ENCODE peak calls at places on chromosome 13, in nine cellular contexts. D, N, Y, V, C, X, J, H and O are unnamed samples. For H4K20me1, the result is how much of the 10 kb centered on the place peaks cover.

GRCh38 chr13:37747071-37747612 is 122.4 kb downstream of the TRPC4 start:
- DNase-seq in D (peak), N (peak), Y (peak), V (peak), C (no peak), X (no peak), J (no peak), H (peak), O (no peak)

GRCh38 chr13:93771782-93772181 is 545.2 kb downstream of the GPC6 start:
- DNase-seq in D (no peak), N (peak), Y (peak), V (peak), C (no peak), X (no peak), J (no peak), H (no peak), O (no peak)

GRCh38 chr13:45108716-45109706 is 11.3 kb upstream of the GTF2F2 start:
- DNase-seq in D (peak), N (peak), Y (peak), V (no peak), C (peak), X (no peak), J (no peak), H (no peak), O (no peak)

GRCh38 chr13:20118268-20119140 is 42.3 kb downstream of the GJA3 start:
- DNase-seq in D (peak), N (peak), Y (no peak), V (peak), C (peak), X (no peak), J (no peak), H (peak), O (peak)

GRCh38 chr13:89204435-89204834 is 1533.3 kb downstream of the SLITRK5 start:
- DNase-seq in D (no peak), N (no peak), Y (no peak), V (no peak), C (no peak), X (no peak), J (no peak), H (no peak), O (no peak)

GRCh38 chr13:28531195-28531955 is 36.4 kb upstream of the FLT1 start:
- DNase-seq in D (peak), N (peak), Y (peak), V (peak), C (no peak), X (no peak), J (no peak), H (no peak), O (peak)

GRCh38 chr13:43303040-43303729 is 279.8 kb downstream of the DNAJC15 start:
- DNase-seq in D (peak), N (peak), Y (peak), V (peak), C (no peak), X (peak), J (peak), H (peak), O (peak)

GRCh38 chr13:94079876-94080275 is 399.6 kb downstream of the DCT start:
- DNase-seq in D (no peak), N (peak), Y (peak), V (no peak), C (no peak), X (no peak), J (no peak), H (no peak), O (no peak)

GRCh38 chr13:51148952-51149573 is 38.0 kb upstream of the C13orf42 start:
- DNase-seq in D (peak), N (peak), Y (peak), V (peak), C (peak), X (no peak), J (peak), H (peak), O (peak)

GRCh38 chr13:95641291-95641811 is 3.2 kb downstream of the DZIP1 start:
- DNase-seq in D (peak), N (no peak), Y (peak), V (no peak), C (no peak), X (no peak), J (no peak), H (no peak), O (peak)

GRCh38 chr13:53758946-53759345 is 730.3 kb downstream of the OLFM4 start:
- DNase-seq in D (no peak), N (no peak), Y (no peak), V (no peak), C (no peak), X (no peak), J (no peak), H (no peak), O (no peak)

GRCh38 chr13:98462946-98463345 is 114.0 kb downstream of the STK24 start:
- DNase-seq in D (no peak), N (no peak), Y (no peak), V (no peak), C (no peak), X (no peak), J (no peak), H (no peak), O (no peak)

GRCh38 chr13:93965587-93965986 is 513.9 kb downstream of the DCT start:
- DNase-seq in D (no peak), N (no peak), Y (no peak), V (no peak), C (no peak), X (no peak), J (no peak), H (no peak), O (no peak)

GRCh38 chr13:43946281-43946680 is 66.6 kb downstream of the LACC1 start:
- DNase-seq in D (no peak), N (no peak), Y (no peak), V (no peak), C (no peak), X (no peak), J (no peak), H (no peak), O (no peak)

GRCh38 chr13:93080587-93080986 is 146.0 kb upstream of the GPC6 start:
- DNase-seq in D (no peak), N (peak), Y (peak), V (peak), C (no peak), X (no peak), J (no peak), H (no peak), O (no peak)

GRCh38 chr13:70817571-70817970 is 709.3 kb upstream of the KLHL1 start:
- DNase-seq in D (no peak), N (peak), Y (peak), V (peak), C (no peak), X (no peak), J (no peak), H (no peak), O (no peak)

GRCh38 chr13:80873589-80873988 is 532.7 kb upstream of the SPRY2 start:
- DNase-seq in D (no peak), N (no peak), Y (no peak), V (peak), C (no peak), X (peak), J (no peak), H (no peak), O (no peak)

GRCh38 chr13:97268772-97269171 is 46.6 kb downstream of the MBNL2 start:
- DNase-seq in D (no peak), N (no peak), Y (no peak), V (no peak), C (no peak), X (no peak), J (no peak), H (no peak), O (no peak)

GRCh38 chr13:25840261-25840660 is 211.6 kb downstream of the SHISA2 start:
- DNase-seq in D (no peak), N (no peak), Y (no peak), V (peak), C (no peak), X (no peak), J (no peak), H (no peak), O (no peak)

GRCh38 chr13:95929430-95929829 is 123.8 kb downstream of the UGGT2 start:
- DNase-seq in D (no peak), N (no peak), Y (no peak), V (no peak), C (no peak), X (no peak), J (no peak), H (no peak), O (no peak)

GRCh38 chr13:33838567-33839131 is 20.7 kb downstream of the RFC3 start:
- DNase-seq in D (no peak), N (peak), Y (peak), V (no peak), C (no peak), X (no peak), J (no peak), H (no peak), O (no peak)

GRCh38 chr13:98674968-98675528 is 77.4 kb downstream of the SLC15A1 start:
- DNase-seq in D (no peak), N (no peak), Y (no peak), V (no peak), C (no peak), X (no peak), J (no peak), H (no peak), O (peak)

GRCh38 chr13:22801402-22802003 is 379.3 kb upstream of the SGCG start:
- DNase-seq in D (peak), N (peak), Y (peak), V (no peak), C (peak), X (no peak), J (peak), H (no peak), O (peak)

GRCh38 chr13:101522607-101523006 is 70.1 kb downstream of the ITGBL1 start:
- DNase-seq in D (no peak), N (no peak), Y (no peak), V (no peak), C (no peak), X (no peak), J (no peak), H (no peak), O (no peak)

GRCh38 chr13:41216160-41216559 is 21.8 kb upstream of the KBTBD7 start:
- DNase-seq in D (no peak), N (peak), Y (peak), V (peak), C (no peak), X (no peak), J (no peak), H (no peak), O (no peak)

GRCh38 chr13:80707000-80707983 is 366.4 kb upstream of the SPRY2 start:
- DNase-seq in D (no peak), N (no peak), Y (no peak), V (no peak), C (no peak), X (no peak), J (no peak), H (no peak), O (no peak)

GRCh38 chr13:99281811-99282263 is 23.7 kb upstream of the GPR18 start:
- DNase-seq in D (no peak), N (no peak), Y (no peak), V (no peak), C (no peak), X (no peak), J (no peak), H (no peak), O (no peak)

GRCh38 chr13:39350461-39350881 is 252.5 kb downstream of the LHFPL6 start:
- DNase-seq in D (no peak), N (no peak), Y (no peak), V (no peak), C (no peak), X (no peak), J (no peak), H (no peak), O (peak)

GRCh38 chr13:74871671-74872070 is 610.3 kb downstream of the TBC1D4 start:
- DNase-seq in D (no peak), N (no peak), Y (no peak), V (peak), C (no peak), X (no peak), J (no peak), H (no peak), O (no peak)

GRCh38 chr13:101579291-101579802 is 126.9 kb downstream of the ITGBL1 start:
- DNase-seq in D (peak), N (peak), Y (peak), V (peak), C (no peak), X (no peak), J (no peak), H (no peak), O (no peak)

GRCh38 chr13:82374719-82375118 is 1507.6 kb downstream of the SLITRK1 start:
- DNase-seq in D (no peak), N (no peak), Y (no peak), V (no peak), C (no peak), X (no peak), J (no peak), H (no peak), O (no peak)

GRCh38 chr13:82364525-82364924 is 1517.7 kb downstream of the SLITRK1 start:
- DNase-seq in D (no peak), N (no peak), Y (no peak), V (no peak), C (no peak), X (no peak), J (no peak), H (no peak), O (no peak)

DNA sequence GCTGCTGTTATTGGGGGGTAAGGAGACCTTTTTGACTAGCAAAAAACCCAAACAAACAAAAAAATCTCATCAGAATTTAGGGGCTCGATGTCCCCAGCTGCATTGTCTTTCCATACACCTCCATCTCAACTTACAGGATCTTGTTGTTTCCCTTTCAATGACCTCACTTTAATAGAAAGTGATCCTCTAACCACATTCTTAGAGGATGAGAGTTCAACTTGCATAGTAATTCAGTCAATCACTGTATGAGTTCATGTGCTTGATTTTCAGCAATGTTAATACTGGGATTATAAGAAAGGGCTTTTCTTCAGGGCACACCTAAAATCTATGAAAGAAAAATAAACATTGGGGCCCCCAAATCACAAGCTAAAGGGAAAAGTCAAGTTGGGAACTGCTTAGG is 1512.0 kb downstream of the SLITRK1 start:
- DNase-seq in D (no peak), N (peak), Y (no peak), V (peak), C (no peak), X (no peak), J (no peak), H (no peak), O (no peak)
- H3K27ac ChIP-seq in D (no peak), N (no peak), Y (no peak), V (no peak), C (no peak), X (no peak), J (no peak), H (no peak), O (no peak)

GRCh38 chr13:114122591-114123211 is 9.7 kb downstream of the RASA3 start:
- DNase-seq in D (no peak), N (no peak), Y (no peak), V (no peak), C (no peak), X (no peak), J (no peak), H (no peak), O (no peak)
- H4K20me1 ChIP-seq in D (under half), N (under half), Y (under half), V (under half), C (under half), X (under half), J (under half), H (under half), O (under half)

GRCh38 chr13:66926851-66927524 is 303.1 kb downstream of the PCDH9 start:
- DNase-seq in D (no peak), N (no peak), Y (peak), V (no peak), C (no peak), X (no peak), J (no peak), H (no peak), O (no peak)
- TF ChIP-seq CTCF in D (no peak), N (no peak), Y (no peak), V (no peak), C (no peak), X (no peak), J (no peak), H (no peak), O (no peak)

GRCh38 chr13:76994281-76994680 is 2.4 kb downstream of the CLN5 start:
- DNase-seq in D (no peak), N (no peak), Y (no peak), V (peak), C (no peak), X (no peak), J (no peak), H (no peak), O (no peak)
- H3K27ac ChIP-seq in D (no peak), N (no peak), Y (no peak), V (no peak), C (no peak), X (no peak), J (no peak), H (no peak), O (no peak)

DNA sequence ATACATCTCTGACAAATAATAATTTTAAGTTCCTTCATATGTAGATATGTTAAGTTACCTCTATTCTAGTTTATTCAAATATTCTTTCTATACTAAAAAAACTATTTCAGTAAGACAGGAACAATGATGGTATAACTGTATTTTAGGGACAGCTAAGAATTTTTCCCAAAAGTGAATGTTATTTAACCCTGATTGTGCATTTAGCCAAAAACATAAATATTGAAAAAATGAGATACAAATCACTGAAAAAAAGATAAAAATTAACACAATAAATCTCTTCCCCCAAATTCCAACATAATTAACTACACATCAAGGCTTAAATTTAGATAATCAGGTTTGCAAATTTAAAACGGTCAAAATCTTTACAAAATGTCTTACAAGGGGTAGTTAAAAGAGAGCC is 58.1 kb downstream of the KCNRG start:
- DNase-seq in D (no peak), N (peak), Y (no peak), V (no peak), C (no peak), X (no peak), J (no peak), H (no peak), O (no peak)
- H4K20me1 ChIP-seq in D (under half), N (under half), Y (under half), V (under half), C (under half), X (under half), J (half or more), H (under half), O (under half)

GRCh38 chr13:84983321-84983720 is 815.9 kb downstream of the SLITRK6 start:
- DNase-seq in D (no peak), N (no peak), Y (no peak), V (no peak), C (no peak), X (no peak), J (no peak), H (no peak), O (no peak)
- TF ChIP-seq CTCF in D (no peak), N (no peak), Y (no peak), V (peak), C (no peak), X (no peak), J (peak), H (no peak), O (peak)

GRCh38 chr13:72652681-72653080 is 74.7 kb downstream of the MZT1 start:
- DNase-seq in D (no peak), N (no peak), Y (no peak), V (peak), C (no peak), X (no peak), J (no peak), H (no peak), O (no peak)
- H3K27ac ChIP-seq in D (no peak), N (no peak), Y (no peak), V (no peak), C (no peak), X (no peak), J (no peak), H (no peak), O (no peak)

DNA sequence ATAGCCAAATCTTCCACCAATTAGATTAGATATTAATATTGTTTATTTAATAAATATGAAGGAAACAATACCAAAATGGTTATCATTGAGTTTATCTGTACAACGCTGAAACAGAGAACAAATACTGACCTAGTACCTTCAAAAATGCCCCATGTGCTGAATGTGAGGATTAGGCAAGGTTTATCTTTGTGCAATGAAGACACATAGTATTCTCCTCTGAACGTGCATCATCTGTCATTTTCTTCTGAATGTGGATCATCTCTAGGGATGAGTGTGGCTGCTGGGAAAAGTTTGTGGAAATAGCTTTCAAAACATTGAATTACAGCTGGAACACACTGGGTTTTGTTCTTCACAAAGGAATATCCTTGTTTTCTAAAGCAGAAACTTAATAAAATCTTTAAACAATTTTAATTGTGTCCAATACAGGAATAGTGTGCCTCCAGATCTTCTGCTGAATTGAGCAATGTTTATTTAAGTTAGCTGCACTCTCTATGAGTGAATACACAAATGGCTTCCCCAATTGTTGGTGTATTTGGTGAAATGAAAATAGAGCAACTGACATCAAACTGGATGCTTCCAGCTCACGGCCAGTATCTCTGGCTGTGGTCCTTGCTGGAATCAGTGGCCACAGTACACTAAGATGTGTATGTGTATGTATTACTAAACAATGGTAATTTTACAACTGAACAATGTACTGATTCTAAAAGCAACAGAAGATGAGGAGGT is 6.7 kb downstream of the COL4A1 start:
- DNase-seq in D (no peak), N (peak), Y (peak), V (no peak), C (no peak), X (no peak), J (no peak), H (no peak), O (no peak)
- H4K20me1 ChIP-seq in D (under half), N (under half), Y (half or more), V (under half), C (under half), X (under half), J (under half), H (under half), O (under half)